ENCODE peak calls at places on chromosomes 3 and 15, in ten cellular contexts. One of them, this sample, is unnamed.
A peak's percentile ranks its signal among the peaks of the same experiment; 100 is the strongest.

GRCh38 chr3:196533260-196533681 is 18.1 kb upstream of the SMCO1 start:
- DNase-seq in A549: no peak
- DNase-seq in transverse colon: no peak
- DNase-seq in heart left ventricle: no peak
- DNase-seq in endodermal cell: peak; percentile 90
- DNase-seq in tibial nerve: no peak
- DNase-seq in A673: peak; percentile 55
- DNase-seq in colonic mucosa: no peak
- DNase-seq in GM23338: peak; percentile 72
- DNase-seq in fibroblast of lung: no peak
- DNase-seq in this sample: no peak

GRCh38 chr15:59394166-59394661 is 21.5 kb upstream of the MYO1E start:
- DNase-seq in tibial nerve: no peak
- DNase-seq in colonic mucosa: no peak
- DNase-seq in A673: no peak
- DNase-seq in A549: no peak
- DNase-seq in heart left ventricle: no peak
- DNase-seq in endodermal cell: no peak
- DNase-seq in transverse colon: no peak
- DNase-seq in GM23338: no peak
- DNase-seq in fibroblast of lung: no peak
- DNase-seq in this sample: no peak

GRCh38 chr15:31327674-31328424 is 1.2 kb downstream of the KLF13 start:
- DNase-seq in heart left ventricle: peak; percentile 53
- DNase-seq in endodermal cell: peak; percentile 76
- DNase-seq in GM23338: peak; percentile 60
- DNase-seq in colonic mucosa: peak; percentile 80
- DNase-seq in transverse colon: peak; percentile 82
- DNase-seq in A549: peak; percentile 38
- DNase-seq in fibroblast of lung: peak; percentile 45
- DNase-seq in tibial nerve: no peak
- DNase-seq in A673: peak; percentile 54
- DNase-seq in this sample: peak; percentile 89

GRCh38 chr15:73784299-73784698 is 31.1 kb upstream of the INSYN1 start:
- DNase-seq in A673: no peak
- DNase-seq in heart left ventricle: no peak
- DNase-seq in GM23338: no peak
- DNase-seq in endodermal cell: no peak
- DNase-seq in colonic mucosa: no peak
- DNase-seq in A549: no peak
- DNase-seq in fibroblast of lung: no peak
- DNase-seq in tibial nerve: no peak
- DNase-seq in transverse colon: no peak
- DNase-seq in this sample: no peak

GRCh38 chr15:91414124-91414523 is 314.1 kb downstream of the SV2B start:
- DNase-seq in tibial nerve: no peak
- DNase-seq in A673: no peak
- DNase-seq in transverse colon: no peak
- DNase-seq in colonic mucosa: no peak
- DNase-seq in A549: no peak
- DNase-seq in heart left ventricle: no peak
- DNase-seq in GM23338: no peak
- DNase-seq in endodermal cell: no peak
- DNase-seq in fibroblast of lung: no peak
- DNase-seq in this sample: no peak

GRCh38 chr3:104206925-104207324 is 1159.8 kb upstream of the ALCAM start:
- DNase-seq in endodermal cell: no peak
- DNase-seq in transverse colon: no peak
- DNase-seq in fibroblast of lung: no peak
- DNase-seq in GM23338: no peak
- DNase-seq in tibial nerve: no peak
- DNase-seq in heart left ventricle: no peak
- DNase-seq in colonic mucosa: no peak
- DNase-seq in A673: peak; percentile 3
- DNase-seq in A549: no peak
- DNase-seq in this sample: no peak

GRCh38 chr15:72135719-72136118 is 17.5 kb downstream of the SENP8 start:
- DNase-seq in colonic mucosa: no peak
- DNase-seq in endodermal cell: no peak
- DNase-seq in fibroblast of lung: no peak
- DNase-seq in tibial nerve: no peak
- DNase-seq in GM23338: no peak
- DNase-seq in A673: no peak
- DNase-seq in A549: no peak
- DNase-seq in transverse colon: no peak
- DNase-seq in heart left ventricle: no peak
- DNase-seq in this sample: no peak

GRCh38 chr15:67820992-67821783 is 4.1 kb upstream of the SKOR1 start:
- DNase-seq in transverse colon: peak; percentile 32
- DNase-seq in A549: no peak
- DNase-seq in fibroblast of lung: peak; percentile 56
- DNase-seq in heart left ventricle: peak; percentile 64
- DNase-seq in endodermal cell: peak; percentile 93
- DNase-seq in tibial nerve: no peak
- DNase-seq in colonic mucosa: peak; percentile 42
- DNase-seq in A673: no peak
- DNase-seq in GM23338: peak; percentile 79
- DNase-seq in this sample: peak; percentile 57

GRCh38 chr3:151468284-151468917 is 7.5 kb upstream of the IGSF10 start:
- DNase-seq in A549: peak; percentile 36
- DNase-seq in A673: peak; percentile 81
- DNase-seq in heart left ventricle: no peak
- DNase-seq in tibial nerve: no peak
- DNase-seq in transverse colon: peak; percentile 31
- DNase-seq in fibroblast of lung: peak; percentile 70
- DNase-seq in colonic mucosa: peak; percentile 61
- DNase-seq in endodermal cell: peak; percentile 80
- DNase-seq in GM23338: peak; percentile 94
- DNase-seq in this sample: no peak

GRCh38 chr3:157836022-157836421 is 270.2 kb downstream of the SHOX2 start:
- DNase-seq in colonic mucosa: no peak
- DNase-seq in fibroblast of lung: no peak
- DNase-seq in A673: no peak
- DNase-seq in transverse colon: no peak
- DNase-seq in tibial nerve: no peak
- DNase-seq in endodermal cell: no peak
- DNase-seq in GM23338: no peak
- DNase-seq in heart left ventricle: no peak
- DNase-seq in A549: no peak
- DNase-seq in this sample: no peak

GRCh38 chr15:64379216-64379960 is 1.9 kb downstream of the PCLAF start:
- DNase-seq in GM23338: no peak
- DNase-seq in A549: no peak
- DNase-seq in A673: peak; percentile 33
- DNase-seq in tibial nerve: no peak
- DNase-seq in colonic mucosa: no peak
- DNase-seq in endodermal cell: no peak
- DNase-seq in fibroblast of lung: no peak
- DNase-seq in transverse colon: no peak
- DNase-seq in heart left ventricle: no peak
- DNase-seq in this sample: no peak

GRCh38 chr3:195057716-195058115 is 213.2 kb downstream of the XXYLT1 start:
- DNase-seq in heart left ventricle: no peak
- DNase-seq in GM23338: no peak
- DNase-seq in A673: no peak
- DNase-seq in A549: no peak
- DNase-seq in colonic mucosa: no peak
- DNase-seq in endodermal cell: peak; percentile 30
- DNase-seq in transverse colon: no peak
- DNase-seq in tibial nerve: no peak
- DNase-seq in fibroblast of lung: no peak
- DNase-seq in this sample: no peak

GRCh38 chr15:100116416-100117190 is 225.2 kb downstream of the ADAMTS17 start:
- DNase-seq in heart left ventricle: peak; percentile 79
- DNase-seq in A549: no peak
- DNase-seq in colonic mucosa: no peak
- DNase-seq in GM23338: no peak
- DNase-seq in endodermal cell: no peak
- DNase-seq in tibial nerve: no peak
- DNase-seq in A673: no peak
- DNase-seq in fibroblast of lung: peak; percentile 57
- DNase-seq in transverse colon: no peak
- DNase-seq in this sample: no peak

DNA sequence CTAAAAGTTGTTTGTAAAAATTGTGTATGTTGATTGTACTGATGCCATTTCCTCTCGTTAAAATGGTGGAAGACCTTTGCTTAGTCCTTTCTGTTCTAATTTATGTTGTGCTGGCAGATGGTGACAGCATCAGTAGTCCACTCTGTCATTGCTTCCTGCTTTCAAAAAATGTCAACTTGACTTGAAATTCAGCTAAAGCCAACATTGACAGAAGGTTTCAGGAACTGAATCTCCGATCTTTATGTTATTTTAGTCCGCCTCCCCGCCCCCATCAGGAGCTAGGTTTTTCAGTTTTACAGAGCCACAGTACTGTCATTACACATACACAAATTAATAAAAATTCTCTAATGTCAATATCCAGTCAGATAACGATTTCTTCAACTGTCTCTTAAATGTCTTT is 1.5 kb downstream of the CEP63 start:
- DNase-seq in transverse colon: no peak
- DNase-seq in tibial nerve: no peak
- DNase-seq in GM23338: no peak
- DNase-seq in heart left ventricle: no peak
- DNase-seq in A549: no peak
- DNase-seq in endodermal cell: no peak
- DNase-seq in A673: no peak
- DNase-seq in fibroblast of lung: no peak
- DNase-seq in colonic mucosa: no peak
- DNase-seq in this sample: no peak
- H3K27ac ChIP-seq in transverse colon: peak overlapping the region; percentile 97
- H3K27ac ChIP-seq in tibial nerve: peak overlapping the region; percentile 98
- H3K27ac ChIP-seq in GM23338: no peak overlapping the region
- H3K27ac ChIP-seq in heart left ventricle: peak overlapping the region; percentile 97
- H3K27ac ChIP-seq in A549: peak overlapping the region; percentile 99
- H3K27ac ChIP-seq in endodermal cell: no peak overlapping the region
- H3K27ac ChIP-seq in A673: peak overlapping the region; percentile 98
- H3K27ac ChIP-seq in fibroblast of lung: peak overlapping the region; percentile 98
- H3K27ac ChIP-seq in colonic mucosa: no peak overlapping the region
- H3K27ac ChIP-seq in this sample: no peak overlapping the region

DNA sequence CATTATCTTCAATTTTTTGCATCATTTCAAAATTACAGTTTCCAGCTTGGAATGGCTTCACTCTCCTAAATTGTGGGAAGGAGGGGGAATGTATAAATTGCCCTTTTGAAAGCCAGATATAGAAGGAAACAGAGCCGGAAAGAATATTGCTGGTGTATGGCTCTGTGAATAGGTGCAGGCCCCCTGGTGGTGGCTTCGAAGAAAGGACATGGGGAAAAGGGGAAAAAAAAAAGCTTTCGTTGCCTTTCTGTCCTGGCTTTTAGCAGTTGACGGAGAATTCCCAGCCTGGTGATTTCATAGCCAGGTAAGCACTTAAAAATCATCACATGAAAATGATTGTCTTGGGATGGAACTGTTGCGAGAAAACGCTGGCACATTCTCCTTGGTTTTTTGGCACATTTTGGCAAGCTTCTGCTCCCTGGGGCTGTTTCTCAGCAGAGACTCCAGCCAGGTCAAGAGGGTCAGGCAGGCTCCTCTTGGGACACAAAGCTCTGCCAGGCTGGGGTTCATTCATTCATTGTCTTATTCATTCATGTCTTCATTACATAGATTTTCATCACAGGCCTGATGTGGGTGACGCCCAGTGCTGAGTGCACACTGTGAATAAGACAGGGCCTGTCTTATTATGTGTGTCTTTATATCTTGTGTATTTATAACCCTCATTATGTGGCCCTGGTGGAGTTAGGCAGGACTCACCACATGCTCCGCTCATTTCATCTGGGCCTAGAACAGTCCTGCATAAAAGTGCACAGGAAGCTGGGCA is 300.0 kb upstream of the TPM1 start:
- DNase-seq in fibroblast of lung: peak; percentile 96
- DNase-seq in transverse colon: peak; percentile 45
- DNase-seq in colonic mucosa: peak; percentile 51
- DNase-seq in A673: peak; percentile 79
- DNase-seq in endodermal cell: peak; percentile 71
- DNase-seq in GM23338: peak; percentile 84
- DNase-seq in heart left ventricle: peak; percentile 50
- DNase-seq in tibial nerve: peak; percentile 42
- DNase-seq in A549: peak; percentile 70
- DNase-seq in this sample: peak; percentile 35
- H3K4me3 ChIP-seq in fibroblast of lung: no peak overlapping the region
- H3K4me3 ChIP-seq in transverse colon: no peak overlapping the region
- H3K4me3 ChIP-seq in colonic mucosa: no peak overlapping the region
- H3K4me3 ChIP-seq in A673: no peak overlapping the region
- H3K4me3 ChIP-seq in endodermal cell: no peak overlapping the region
- H3K4me3 ChIP-seq in GM23338: no peak overlapping the region
- H3K4me3 ChIP-seq in heart left ventricle: no peak overlapping the region
- H3K4me3 ChIP-seq in tibial nerve: no peak overlapping the region
- H3K4me3 ChIP-seq in A549: peak overlapping the region; percentile 40
- H3K4me3 ChIP-seq in this sample: no peak overlapping the region

GRCh38 chr3:260911-261310 is 64.3 kb downstream of the CHL1 start:
- DNase-seq in endodermal cell: no peak
- DNase-seq in A673: no peak
- DNase-seq in fibroblast of lung: peak; percentile 35
- DNase-seq in tibial nerve: no peak
- DNase-seq in transverse colon: no peak
- DNase-seq in colonic mucosa: no peak
- DNase-seq in heart left ventricle: no peak
- DNase-seq in GM23338: no peak
- DNase-seq in A549: no peak
- DNase-seq in this sample: no peak

GRCh38 chr3:264394-265156 is 68.0 kb downstream of the CHL1 start:
- DNase-seq in GM23338: no peak
- DNase-seq in A549: peak; percentile 50
- DNase-seq in endodermal cell: no peak
- DNase-seq in fibroblast of lung: peak; percentile 98
- DNase-seq in colonic mucosa: no peak
- DNase-seq in heart left ventricle: no peak
- DNase-seq in tibial nerve: no peak
- DNase-seq in transverse colon: no peak
- DNase-seq in A673: no peak
- DNase-seq in this sample: no peak
- H3K4me1 ChIP-seq in GM23338: no peaks in the 10 kb centered on the region
- H3K4me1 ChIP-seq in A549: peaks cover 20% of the 10 kb centered on the region
- H3K4me1 ChIP-seq in endodermal cell: no peaks in the 10 kb centered on the region
- H3K4me1 ChIP-seq in fibroblast of lung: no peaks in the 10 kb centered on the region
- H3K4me1 ChIP-seq in colonic mucosa: no peaks in the 10 kb centered on the region
- H3K4me1 ChIP-seq in heart left ventricle: no peaks in the 10 kb centered on the region
- H3K4me1 ChIP-seq in tibial nerve: peaks cover 16% of the 10 kb centered on the region
- H3K4me1 ChIP-seq in transverse colon: no peaks in the 10 kb centered on the region
- H3K4me1 ChIP-seq in A673: no peaks in the 10 kb centered on the region
- H3K4me1 ChIP-seq in this sample: no peaks in the 10 kb centered on the region

DNA sequence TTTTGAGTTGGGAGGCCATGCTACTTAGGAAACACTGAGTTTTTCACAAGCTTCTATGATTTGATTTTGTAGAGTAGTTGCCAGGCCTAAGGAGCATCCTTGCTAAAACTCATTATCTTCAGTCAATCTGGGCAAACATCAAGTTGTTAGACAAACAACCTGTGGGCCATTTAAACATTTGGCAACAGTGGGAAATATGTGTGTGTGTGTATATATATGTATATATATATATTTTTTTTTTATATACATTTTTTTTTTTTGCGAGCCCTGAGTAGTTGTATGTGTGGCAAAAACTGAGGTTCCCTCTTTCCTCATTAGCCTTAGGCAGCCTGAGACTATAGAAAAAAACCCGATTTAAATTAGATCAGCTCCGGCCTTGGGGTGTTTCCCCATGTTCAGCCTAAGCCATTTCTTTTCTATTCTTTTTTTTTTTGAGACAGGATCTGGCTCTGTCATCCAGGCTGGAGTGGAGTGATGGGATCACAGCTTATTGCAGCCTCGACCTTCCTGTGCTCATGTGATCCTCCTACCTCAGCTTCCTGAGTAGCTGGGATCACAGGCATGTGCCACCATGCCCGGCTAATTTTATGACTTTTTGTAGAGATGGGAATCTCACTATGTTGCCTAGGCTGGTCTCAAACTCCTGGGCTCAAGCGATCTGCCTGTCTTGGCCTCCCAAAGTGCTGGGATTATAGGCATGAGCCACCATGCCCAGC is 7.9 kb upstream of the PXK start:
- DNase-seq in endodermal cell: no peak
- DNase-seq in A673: no peak
- DNase-seq in GM23338: no peak
- DNase-seq in transverse colon: no peak
- DNase-seq in heart left ventricle: no peak
- DNase-seq in colonic mucosa: no peak
- DNase-seq in fibroblast of lung: no peak
- DNase-seq in tibial nerve: no peak
- DNase-seq in A549: no peak
- DNase-seq in this sample: no peak
- H3K27ac ChIP-seq in endodermal cell: no peak overlapping the region
- H3K27ac ChIP-seq in A673: no peak overlapping the region
- H3K27ac ChIP-seq in GM23338: peak overlapping the region; percentile 40
- H3K27ac ChIP-seq in transverse colon: peak overlapping the region; percentile 66
- H3K27ac ChIP-seq in heart left ventricle: peak overlapping the region; percentile 16
- H3K27ac ChIP-seq in colonic mucosa: peak overlapping the region; percentile 2
- H3K27ac ChIP-seq in fibroblast of lung: no peak overlapping the region
- H3K27ac ChIP-seq in tibial nerve: peak overlapping the region; percentile 30
- H3K27ac ChIP-seq in A549: no peak overlapping the region
- H3K27ac ChIP-seq in this sample: no peak overlapping the region

This sample was measured in Peyer's patch.